ENCODE peak calls at places on chromosomes 4 and X, in four cellular contexts. Y is RWPE1, H is fibroblast of lung, V is stomach. B is an unnamed sample.

GRCh38 chr4:131644619-131645018 is 1504.5 kb upstream of the PCDH10 start:
- DNase-seq in V (no peak), H (peak), Y (peak), B (peak)

GRCh38 chr4:20394471-20394870 is 142.8 kb downstream of the SLIT2 start:
- DNase-seq in H (no peak), Y (no peak), V (no peak), B (no peak)

GRCh38 chr4:169071781-169072180 is 61.7 kb upstream of the CBR4 start:
- DNase-seq in Y (no peak), V (no peak), H (peak), B (no peak)

GRCh38 chr4:38935391-38936073 is 67.9 kb downstream of the FAM114A1 start:
- DNase-seq in H (no peak), V (no peak), Y (no peak), B (no peak)

GRCh38 chrX:16239211-16239610 is 71.9 kb downstream of the MAGEB17 start:
- DNase-seq in H (peak), V (no peak), Y (peak), B (peak)

GRCh38 chr4:186486172-186486571 is 69.2 kb downstream of the MTNR1A start:
- DNase-seq in H (peak), Y (no peak), V (no peak), B (no peak)

GRCh38 chrX:96979766-96980165 is 96.1 kb downstream of the RPA4 start:
- DNase-seq in H (no peak), V (no peak), Y (no peak), B (no peak)

GRCh38 chr4:8330821-8331566 is 61.4 kb downstream of the HTRA3 start:
- DNase-seq in Y (no peak), H (no peak), V (peak), B (no peak)

GRCh38 chrX:125681058-125681457 is 361.4 kb downstream of the TEX13C start:
- DNase-seq in Y (no peak), V (no peak), H (no peak), B (no peak)

GRCh38 chr4:169252339-169253086 is 18.2 kb downstream of the SH3RF1 start:
- DNase-seq in V (no peak), H (peak), Y (no peak), B (no peak)

GRCh38 chr4:87543835-87544461 is 14.8 kb upstream of the SPARCL1 start:
- DNase-seq in Y (peak), H (peak), V (no peak), B (no peak)

GRCh38 chr4:182645511-182645910 is 271.7 kb downstream of the DCTD start:
- DNase-seq in Y (no peak), V (no peak), H (peak), B (no peak)

GRCh38 chr4:60721680-60722079 is 478.4 kb upstream of the ADGRL3 start:
- DNase-seq in V (no peak), H (no peak), Y (no peak), B (no peak)

GRCh38 chr4:4677825-4678522 is 136.1 kb upstream of the STX18 start:
- DNase-seq in V (no peak), H (peak), Y (no peak), B (no peak)

GRCh38 chr4:11259837-11260236 is 168.9 kb downstream of the HS3ST1 start:
- DNase-seq in V (no peak), H (no peak), Y (no peak), B (no peak)

GRCh38 chrX:10603612-10604011 is 16.8 kb downstream of the MID1 start:
- DNase-seq in Y (no peak), V (no peak), H (no peak), B (no peak)
- H3K27ac ChIP-seq in Y (no peak), V (no peak), H (no peak), B (no peak)

GRCh38 chr4:155569960-155570515 is 96.6 kb upstream of the GUCY1A1 start:
- DNase-seq in Y (no peak), H (peak), V (no peak), B (no peak)
- H3K27ac ChIP-seq in Y (no peak), H (no peak), V (no peak), B (no peak)

GRCh38 chr4:145909773-145910172 is 28.9 kb downstream of the ZNF827 start:
- DNase-seq in Y (no peak), H (no peak), V (peak), B (no peak)
- H3K27ac ChIP-seq in Y (no peak), H (no peak), V (peak), B (no peak)

GRCh38 chr4:97493815-97494518 is 649.3 kb downstream of the STPG2 start:
- DNase-seq in Y (peak), V (no peak), H (peak), B (peak)
- H3K27ac ChIP-seq in Y (no peak), V (no peak), H (no peak), B (peak)

DNA sequence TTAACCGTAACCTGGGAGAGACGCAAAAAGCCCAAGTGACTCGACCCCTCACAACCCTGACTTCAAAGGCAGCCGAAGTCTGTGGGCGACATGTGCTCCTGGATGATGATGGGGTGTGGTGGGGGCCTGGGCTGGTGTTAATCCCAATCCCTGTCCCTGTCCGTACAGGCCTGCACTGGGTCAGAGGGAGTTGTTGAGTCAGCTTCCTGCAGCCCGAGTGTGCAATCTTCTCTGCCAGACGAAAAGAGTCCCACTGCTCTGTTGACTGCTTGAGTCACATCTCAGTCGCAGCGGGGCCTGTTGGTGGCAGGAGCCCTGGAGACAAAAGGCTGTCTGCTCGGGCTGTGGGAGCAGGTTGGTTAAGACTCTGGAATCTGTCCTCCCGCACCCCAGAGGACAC is 10.3 kb downstream of the FAM3A start:
- DNase-seq in Y (no peak), H (peak), V (no peak), B (no peak)
- H3K27ac ChIP-seq in Y (peak), H (no peak), V (no peak), B (no peak)

GRCh38 chrX:13911581-13911980 is 94.7 kb upstream of the GPM6B start:
- DNase-seq in V (no peak), Y (no peak), H (peak), B (no peak)
- H3K27ac ChIP-seq in V (no peak), Y (no peak), H (no peak), B (no peak)

GRCh38 chrX:55074851-55075467 is at the start of gene PAGE2B:
- DNase-seq in Y (no peak), V (no peak), H (no peak), B (no peak)
- H3K27ac ChIP-seq in Y (no peak), V (no peak), H (no peak), B (no peak)

GRCh38 chrX:9542765-9543119 is 77.9 kb downstream of the TBL1X start:
- DNase-seq in H (no peak), Y (no peak), V (no peak), B (no peak)
- H3K27ac ChIP-seq in H (no peak), Y (no peak), V (no peak), B (no peak)

GRCh38 chr4:13533670-13534343 is 10.5 kb downstream of the NKX3-2 start:
- DNase-seq in Y (no peak), H (no peak), V (no peak), B (no peak)
- H3K27ac ChIP-seq in Y (no peak), H (no peak), V (no peak), B (no peak)

B was measured in foreskin keratinocyte.